ENCODE peak calls at places on chromosomes 5 and 9, in five cellular contexts. I is K562, O is GM12878, B is GM12892, N is H1. V is an unnamed sample.

GRCh38 chr9:105967798-105968197 is 273.5 kb downstream of the TMEM38B start:
- DNase-seq in I (no peak), O (no peak), B (no peak), N (no peak), V (no peak)

GRCh38 chr9:6938447-6938846 is 180.7 kb downstream of the KDM4C start:
- DNase-seq in I (no peak), N (no peak), B (no peak), O (no peak), V (no peak)

GRCh38 chr5:72651779-72652178 is 144.6 kb upstream of the ZNF366 start:
- DNase-seq in O (no peak), N (no peak), I (no peak), B (no peak), V (no peak)

GRCh38 chr9:85744481-85744880 is 2.7 kb upstream of the AGTPBP1 start:
- DNase-seq in O (no peak), N (no peak), I (no peak), B (no peak), V (no peak)

GRCh38 chr5:108251350-108251749 is 130.5 kb downstream of the FBXL17 start:
- DNase-seq in B (no peak), I (no peak), N (no peak), O (no peak), V (no peak)

GRCh38 chr9:2134391-2134790 is 119.2 kb downstream of the SMARCA2 start:
- DNase-seq in O (no peak), N (no peak), B (no peak), I (no peak), V (no peak)

GRCh38 chr9:4327504-4328191 is 27.8 kb upstream of the GLIS3 start:
- DNase-seq in B (no peak), N (peak), O (no peak), I (no peak), V (no peak)

GRCh38 chr5:92678576-92679105 is 902.4 kb downstream of the NR2F1-AS1 start:
- DNase-seq in B (no peak), I (no peak), N (no peak), O (no peak), V (no peak)

GRCh38 chr5:147576646-147577535 is 67.0 kb upstream of the DPYSL3 start:
- DNase-seq in N (peak), O (no peak), I (peak), B (peak), V (no peak)

GRCh38 chr5:37786855-37787254 is 53.0 kb downstream of the GDNF start:
- DNase-seq in N (no peak), O (no peak), I (no peak), B (no peak), V (no peak)

GRCh38 chr9:112174965-112175795 is at the start of gene SUSD1:
- DNase-seq in N (peak), I (peak), O (no peak), B (peak), V (peak)

GRCh38 chr5:7764452-7764851 is 86.5 kb downstream of the CFAP90 start:
- DNase-seq in B (no peak), O (no peak), I (no peak), N (no peak), V (no peak)

GRCh38 chr9:132699926-132700325 is 29.7 kb downstream of the GTF3C4 start:
- DNase-seq in N (no peak), O (no peak), B (no peak), I (no peak), V (no peak)

GRCh38 chr5:17378346-17378984 is 119.6 kb upstream of the TAF11L2 start:
- DNase-seq in B (no peak), O (no peak), N (no peak), I (no peak), V (no peak)

GRCh38 chr9:104860280-104860679 is 67.7 kb downstream of the ABCA1 start:
- DNase-seq in I (no peak), B (no peak), O (no peak), N (no peak), V (no peak)

GRCh38 chr5:55691265-55692105 is 20.6 kb downstream of the SLC38A9 start:
- DNase-seq in N (no peak), I (peak), O (no peak), B (no peak), V (no peak)

GRCh38 chr5:142320851-142321560 is 3.8 kb downstream of the SPRY4 start:
- DNase-seq in I (no peak), N (no peak), B (no peak), O (no peak), V (no peak)

GRCh38 chr5:95704150-95704549 is 21.4 kb upstream of the SPATA9 start:
- DNase-seq in O (no peak), B (no peak), I (no peak), N (no peak), V (no peak)

GRCh38 chr9:119961774-119962408 is 592.7 kb upstream of the BRINP1 start:
- DNase-seq in I (peak), O (no peak), B (no peak), N (peak), V (peak)

GRCh38 chr9:136189394-136190236 is 15.3 kb downstream of the LHX3 start:
- DNase-seq in O (no peak), N (peak), B (no peak), I (no peak), V (no peak)

GRCh38 chr5:57435701-57436134 is 46.9 kb downstream of the ACTBL2 start:
- DNase-seq in I (no peak), N (no peak), B (no peak), O (no peak), V (no peak)

GRCh38 chr9:114356792-114357191 is 27.1 kb downstream of the ORM2 start:
- DNase-seq in I (no peak), O (no peak), N (no peak), B (no peak), V (no peak)

GRCh38 chr5:76546497-76547102 is 76.6 kb downstream of the F2RL2 start:
- DNase-seq in O (peak), I (no peak), N (no peak), B (no peak), V (no peak)

GRCh38 chr5:137636846-137637515 is 98.9 kb downstream of the KLHL3 start:
- DNase-seq in I (no peak), O (no peak), N (no peak), B (no peak), V (no peak)

GRCh38 chr5:143179126-143179740 is 224.3 kb downstream of the NR3C1 start:
- DNase-seq in B (no peak), N (no peak), O (no peak), I (no peak), V (no peak)

GRCh38 chr5:54404568-54404967 is 50.9 kb upstream of the HSPB3 start:
- DNase-seq in I (no peak), N (no peak), O (no peak), B (no peak), V (no peak)

GRCh38 chr9:10875752-10876151 is 262.9 kb upstream of the PTPRD start:
- DNase-seq in N (no peak), B (no peak), I (no peak), O (no peak), V (no peak)

GRCh38 chr5:21810737-21811316 is 1042.3 kb downstream of the CDH12 start:
- DNase-seq in O (no peak), I (peak), N (no peak), B (no peak), V (no peak)

GRCh38 chr5:1555808-1556681 is 32.3 kb upstream of the LPCAT1 start:
- DNase-seq in N (peak), B (no peak), O (no peak), I (peak), V (no peak)

DNA sequence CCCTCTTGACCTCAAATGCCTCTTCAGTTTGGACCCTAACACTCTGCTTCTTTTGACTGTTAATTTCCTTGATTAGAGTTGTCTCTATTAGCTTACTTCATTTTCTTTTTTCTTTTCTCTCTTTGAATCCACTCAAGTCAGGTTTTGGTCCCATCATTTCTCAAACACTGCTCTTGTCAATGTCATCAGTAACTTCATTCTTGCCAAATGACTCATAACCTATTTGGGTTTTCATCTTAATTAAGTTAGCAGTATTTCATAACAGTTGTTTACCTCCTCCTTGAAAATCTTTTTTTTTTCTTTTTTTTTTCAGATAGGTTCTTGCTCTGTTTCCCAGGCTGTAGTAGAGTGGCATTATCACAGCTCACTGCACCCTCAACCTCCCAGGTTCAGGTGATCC is 119.6 kb downstream of the PARP8 start:
- DNase-seq in I (no peak), O (no peak), N (no peak), B (no peak), V (no peak)
- TF ChIP-seq TAF1 in I (no peak), O (no peak), N (no peak), B (no peak), V (no peak)

GRCh38 chr5:126480824-126481223 is 57.6 kb downstream of the GRAMD2B start:
- DNase-seq in N (no peak), I (no peak), O (no peak), B (no peak), V (no peak)

GRCh38 chr5:126481243-126481642 is 58.0 kb downstream of the GRAMD2B start:
- DNase-seq in B (no peak), O (no peak), I (no peak), N (no peak), V (no peak)

GRCh38 chr5:126477681-126478117 is 54.5 kb downstream of the GRAMD2B start:
- DNase-seq in I (no peak), B (no peak), N (no peak), O (no peak), V (no peak)

GRCh38 chr5:126477281-126477680 is 54.1 kb downstream of the GRAMD2B start:
- DNase-seq in I (no peak), O (no peak), B (no peak), N (no peak), V (no peak)

GRCh38 chr5:126479810-126480209 is 56.6 kb downstream of the GRAMD2B start:
- DNase-seq in O (no peak), B (no peak), I (no peak), N (no peak), V (no peak)
- TF ChIP-seq POLR2A in O (no peak), B (no peak), I (no peak), N (no peak), V (no peak)

GRCh38 chr9:121453232-121453892 is 46.3 kb downstream of the GGTA1 start:
- DNase-seq in N (no peak), I (no peak), O (no peak), B (no peak), V (no peak)

GRCh38 chr9:121449786-121450185 is 49.9 kb downstream of the GGTA1 start:
- DNase-seq in O (no peak), B (no peak), N (no peak), I (no peak), V (no peak)

GRCh38 chr9:121447341-121447834 is 52.3 kb downstream of the GGTA1 start:
- DNase-seq in I (no peak), N (no peak), B (no peak), O (no peak), V (no peak)

GRCh38 chr9:121445986-121446385 is 53.7 kb downstream of the GGTA1 start:
- DNase-seq in O (no peak), I (no peak), B (no peak), N (no peak), V (no peak)

GRCh38 chr9:121450241-121450640 is 49.4 kb downstream of the GGTA1 start:
- DNase-seq in I (no peak), N (no peak), O (no peak), B (no peak), V (no peak)
- TF ChIP-seq POLR2AphosphoS5 in I (no peak), N (no peak), O (no peak), B (no peak), V (no peak)

DNA sequence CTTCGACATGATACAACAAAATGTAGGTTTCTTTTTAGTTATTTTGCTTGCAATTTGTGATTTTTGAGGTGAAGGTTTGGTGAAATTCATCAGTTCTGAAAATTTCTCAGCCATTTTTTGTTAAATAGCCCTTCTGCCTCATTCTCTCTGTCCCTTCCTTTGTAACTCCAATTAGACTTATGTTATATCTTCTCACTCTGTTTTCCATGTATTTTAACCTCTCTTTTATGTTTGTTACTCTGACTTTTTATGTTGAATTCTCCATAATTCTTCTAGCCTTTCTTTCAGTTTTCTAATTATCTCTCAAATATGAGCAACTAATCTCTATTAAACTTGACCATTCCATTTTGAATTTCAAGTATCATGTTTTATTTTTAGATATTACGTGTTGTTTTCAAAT is 172.2 kb upstream of the VCAN start:
- DNase-seq in B (no peak), N (no peak), I (no peak), O (no peak), V (no peak)
- TF ChIP-seq TAF1 in B (no peak), N (no peak), I (no peak), O (no peak), V (no peak)

DNA sequence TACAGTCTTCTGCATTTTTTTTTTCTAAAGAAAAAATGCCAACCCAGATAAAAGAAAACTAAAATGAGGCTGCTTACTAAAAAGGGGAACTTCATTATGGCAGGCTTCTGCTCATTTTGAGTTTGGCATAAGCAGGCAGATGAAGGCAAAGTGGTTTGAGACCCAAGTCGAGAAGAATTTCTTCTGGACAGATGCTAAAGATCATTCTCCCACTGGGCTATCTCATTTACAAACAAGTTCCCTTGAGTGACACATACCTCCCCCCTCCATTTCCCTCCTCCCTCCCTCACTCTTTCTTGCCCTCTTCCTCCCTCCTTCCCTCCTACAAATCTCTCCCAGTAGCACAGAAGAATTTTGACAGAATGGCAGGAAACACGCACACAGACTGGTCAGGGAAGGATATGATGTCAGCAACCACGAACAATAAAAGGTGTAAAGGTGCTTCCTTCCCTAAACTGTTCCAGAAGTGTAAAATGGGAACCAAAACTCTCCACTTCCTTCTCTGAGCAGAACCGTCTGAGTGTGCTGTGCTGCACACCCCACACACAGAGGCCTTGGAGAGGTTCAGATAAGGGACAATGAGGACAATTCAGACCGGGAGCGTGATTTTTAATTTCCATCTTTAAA is 55.9 kb downstream of the MEF2C start:
- DNase-seq in I (peak), O (peak), B (no peak), N (no peak), V (no peak)
- TF ChIP-seq POLR2A in I (no peak), O (peak), B (peak), N (no peak), V (no peak)

DNA sequence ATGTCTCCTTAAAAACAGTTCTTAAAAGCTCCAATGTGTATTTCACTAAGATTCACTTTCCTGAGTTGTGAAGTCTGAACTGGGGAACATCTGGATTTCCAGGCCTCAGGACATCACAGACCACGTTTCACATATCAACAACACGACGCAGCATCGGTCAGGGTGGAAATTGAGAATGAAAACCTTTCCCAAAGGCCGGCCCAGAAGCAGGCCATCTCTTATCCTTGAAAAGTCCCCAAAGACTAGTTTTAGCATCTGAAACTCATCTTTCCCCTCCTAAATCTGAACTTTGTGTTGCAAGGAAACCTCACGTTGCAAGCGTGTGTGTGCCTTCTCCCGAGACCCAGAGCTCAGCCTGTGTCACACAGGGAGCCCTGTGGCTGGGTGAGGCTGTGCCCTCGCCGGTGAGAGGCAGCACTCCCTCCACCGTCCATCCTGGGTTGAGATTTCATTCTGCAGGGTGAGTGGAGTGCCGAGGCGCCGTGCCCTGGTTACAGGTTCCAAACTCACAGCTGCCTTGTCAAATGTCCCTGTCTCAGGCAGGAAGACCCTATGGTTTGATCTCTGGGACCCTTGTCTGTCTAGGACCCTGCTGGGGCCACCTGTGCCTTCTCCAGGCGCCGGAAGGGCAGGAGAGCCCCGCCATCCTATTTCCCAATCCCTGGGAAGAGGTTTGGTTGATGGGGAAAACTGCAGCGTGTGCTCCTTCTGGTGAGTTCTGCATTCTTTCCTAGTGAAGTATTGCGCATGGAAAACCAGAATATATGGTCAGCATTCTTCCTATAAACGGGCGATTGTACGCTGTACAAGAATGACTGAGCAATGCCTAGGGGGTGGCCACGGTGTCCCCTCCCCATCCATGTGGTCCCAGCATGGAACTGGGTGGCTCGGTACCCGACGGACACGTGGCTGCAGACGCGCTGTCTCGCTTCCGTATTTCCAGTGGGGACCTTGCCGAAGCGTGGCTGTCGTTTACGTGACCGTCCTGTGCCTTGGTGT is 96.1 kb upstream of the COL5A1 start:
- DNase-seq in I (no peak), O (no peak), B (peak), N (no peak), V (no peak)
- TF ChIP-seq POLR2AphosphoS5 in I (no peak), O (no peak), B (no peak), N (no peak), V (no peak)

GRCh38 chr9:126081746-126082145 is 244.9 kb upstream of the MVB12B start:
- DNase-seq in I (no peak), B (no peak), N (no peak), O (no peak), V (no peak)
- TF ChIP-seq TAF1 in I (no peak), B (no peak), N (no peak), O (no peak), V (no peak)

DNA sequence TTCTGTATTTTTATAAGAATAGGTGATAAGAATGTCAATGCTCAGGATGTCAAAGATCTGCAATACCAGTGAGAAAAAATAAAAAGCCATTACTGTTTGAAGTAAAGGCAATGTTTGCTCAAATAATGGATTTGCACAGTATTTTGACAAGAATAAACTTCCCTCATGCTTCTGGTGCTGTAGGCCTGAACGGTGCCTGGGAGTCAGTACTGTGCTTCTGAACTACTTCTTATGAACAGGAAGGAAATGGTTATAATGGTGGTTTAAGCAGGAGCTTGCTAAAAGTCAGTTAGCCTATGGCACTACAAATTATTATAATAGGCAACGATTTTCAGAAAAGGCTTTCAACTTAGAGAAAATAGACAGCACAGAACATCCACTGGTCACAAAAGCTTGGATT is 548.3 kb upstream of the CDH18 start:
- DNase-seq in B (no peak), O (no peak), N (no peak), I (no peak), V (no peak)
- TF ChIP-seq POLR2A in B (no peak), O (no peak), N (no peak), I (no peak), V (no peak)

DNA sequence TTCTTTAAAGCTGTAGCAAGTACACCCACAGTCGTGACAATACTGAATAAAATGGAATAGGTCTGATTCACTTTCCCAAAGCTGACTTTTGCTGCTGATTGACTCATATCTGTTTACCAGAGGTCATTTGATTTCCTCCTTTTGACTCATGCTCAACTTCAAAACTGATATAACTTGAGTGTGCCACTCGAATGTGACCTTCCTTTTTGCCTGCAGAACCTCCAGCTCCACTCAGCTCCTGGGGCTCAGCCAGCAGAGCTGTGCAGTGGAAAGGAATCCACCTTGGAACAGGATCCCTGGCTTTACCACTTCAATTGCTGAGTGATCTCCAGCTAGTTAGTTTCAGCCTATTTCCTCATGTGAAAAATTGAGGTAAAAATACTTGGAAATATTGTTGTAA is 84.1 kb downstream of the FEM1C start:
- DNase-seq in O (peak), I (no peak), B (no peak), N (no peak), V (no peak)
- TF ChIP-seq POLR2AphosphoS5 in O (no peak), I (no peak), B (no peak), N (no peak), V (no peak)

GRCh38 chr9:129482521-129483466 is 138.1 kb downstream of the C9orf50 start:
- DNase-seq in O (no peak), I (peak), N (no peak), B (no peak), V (no peak)
- TF ChIP-seq TAF1 in O (no peak), I (peak), N (no peak), B (no peak), V (no peak)

V was measured in GM12891.